ENCODE peak calls at places on chromosomes 6 and 20, in eight cellular contexts. X is PC-9, A is lung, E is A549, U is HepG2, M is heart left ventricle, K is mammary epithelial cell, P is adrenal gland. J is an unnamed sample.
A peak's percentile ranks its signal among the peaks of the same experiment; 100 is the strongest.

GRCh38 chr6:146790561-146791091 is 191.9 kb downstream of the ADGB start:
- DNase-seq in X (no peak), A (no peak), E (no peak), U (no peak), M (no peak), K (peak; percentile 62), P (no peak), J (no peak)

GRCh38 chr6:98576811-98577210 is 257.6 kb upstream of the POU3F2 start:
- DNase-seq in X (no peak), A (no peak), E (no peak), U (no peak), M (no peak), K (no peak), P (no peak), J (no peak)

GRCh38 chr6:124812067-124812466 is 150.2 kb upstream of the RNF217 start:
- DNase-seq in X (no peak), A (no peak), E (no peak), U (no peak), M (no peak), K (no peak), P (no peak), J (no peak)

GRCh38 chr6:69801711-69802110 is 4.9 kb upstream of the LMBRD1 start:
- DNase-seq in X (no peak), A (no peak), E (no peak), U (no peak), M (no peak), K (no peak), P (no peak), J (no peak)

GRCh38 chr6:127641905-127642304 is 64.9 kb downstream of the C6orf58 start:
- DNase-seq in X (peak; percentile 3), A (no peak), E (peak; percentile 15), U (peak; percentile 26), M (no peak), K (peak; percentile 20), P (no peak), J (peak; percentile 16)

GRCh38 chr6:28782113-28782673 is 141.6 kb downstream of the TRIM27 start:
- DNase-seq in X (no peak), A (no peak), E (no peak), U (no peak), M (no peak), K (no peak), P (no peak), J (no peak)

GRCh38 chr6:117496383-117496990 is 14.0 kb downstream of the DCBLD1 start:
- DNase-seq in X (no peak), A (no peak), E (no peak), U (no peak), M (no peak), K (peak; percentile 96), P (no peak), J (no peak)

GRCh38 chr6:123434186-123434585 is 202.6 kb downstream of the TRDN start:
- DNase-seq in X (no peak), A (no peak), E (no peak), U (no peak), M (no peak), K (no peak), P (no peak), J (no peak)

GRCh38 chr20:18728165-18728866 is 85.3 kb upstream of the SCP2D1 start:
- DNase-seq in X (no peak), A (no peak), E (no peak), U (peak; percentile 38), M (no peak), K (no peak), P (no peak), J (no peak)

GRCh38 chr20:62136283-62137091 is 6.7 kb downstream of the PSMA7 start:
- DNase-seq in X (peak; percentile 68), A (peak; percentile 51), E (peak; percentile 73), U (peak; percentile 74), M (peak; percentile 71), K (peak; percentile 43), P (peak; percentile 56), J (peak; percentile 89)

GRCh38 chr6:4776493-4776966 is 326 bp downstream of the CDYL start:
- DNase-seq in X (no peak), A (no peak), E (no peak), U (peak; percentile 22), M (no peak), K (no peak), P (peak; percentile 39), J (peak; percentile 74)

GRCh38 chr6:31729515-31729978 is 448 bp upstream of the DDAH2 start:
- DNase-seq in X (peak; percentile 91), A (peak; percentile 93), E (peak; percentile 80), U (peak; percentile 86), M (peak; percentile 95), K (peak; percentile 80), P (peak; percentile 86), J (peak; percentile 98)

GRCh38 chr6:31730631-31731086 is 1.6 kb upstream of the DDAH2 start:
- DNase-seq in X (no peak), A (no peak), E (no peak), U (no peak), M (no peak), K (no peak), P (no peak), J (no peak)

GRCh38 chr6:31732029-31732428 is 2.9 kb upstream of the DDAH2 start:
- DNase-seq in X (no peak), A (no peak), E (no peak), U (no peak), M (no peak), K (no peak), P (no peak), J (no peak)

GRCh38 chr6:31728767-31729514 is at the start of gene DDAH2:
- DNase-seq in X (no peak), A (no peak), E (no peak), U (no peak), M (peak; percentile 44), K (no peak), P (no peak), J (peak; percentile 64)

DNA sequence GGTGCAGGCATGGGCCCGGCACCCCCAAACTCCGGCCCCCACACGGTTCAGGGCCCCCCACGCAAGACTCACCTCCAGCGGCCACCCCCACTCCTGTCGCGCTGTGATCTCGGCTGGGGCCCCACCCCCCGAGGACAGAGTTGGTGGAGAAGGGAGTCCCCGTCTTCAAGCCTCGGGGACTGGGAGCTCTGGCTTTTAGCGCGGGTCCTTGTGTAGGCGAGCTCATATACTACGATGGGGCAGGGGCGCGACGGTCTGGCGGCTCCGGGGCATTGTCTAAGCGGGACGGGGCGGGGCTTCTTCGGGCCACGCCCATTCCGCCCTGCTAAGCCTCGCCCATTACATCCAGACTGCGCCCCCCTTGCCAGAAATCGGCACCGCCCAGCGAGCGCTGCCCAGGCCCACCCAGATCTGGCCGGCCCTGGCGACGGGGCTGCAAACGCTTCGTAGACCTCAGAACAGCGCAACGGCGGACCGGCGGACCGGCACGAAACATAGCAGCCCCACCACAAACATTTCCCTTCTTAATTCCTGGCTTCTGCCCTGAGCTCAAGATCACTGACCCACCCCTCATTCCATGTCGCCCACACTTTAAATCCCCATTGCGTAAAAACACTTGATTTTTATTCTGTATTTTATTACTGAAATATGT is 1.0 kb upstream of the DDAH2 start:
- DNase-seq in X (peak; percentile 81), A (peak; percentile 77), E (peak; percentile 53), U (peak; percentile 36), M (peak; percentile 95), K (peak; percentile 54), P (peak; percentile 64), J (peak; percentile 93)
- H3K4me1 ChIP-seq in X (peaks cover 15% of the 10 kb centered on the region), A (no peaks in the 10 kb centered on the region), E (peaks cover 17% of the 10 kb centered on the region), U (peaks cover 57% of the 10 kb centered on the region), M (peaks cover 57% of the 10 kb centered on the region), K (peaks cover 24% of the 10 kb centered on the region), P (peaks cover 66% of the 10 kb centered on the region), J (peaks cover 34% of the 10 kb centered on the region)

DNA sequence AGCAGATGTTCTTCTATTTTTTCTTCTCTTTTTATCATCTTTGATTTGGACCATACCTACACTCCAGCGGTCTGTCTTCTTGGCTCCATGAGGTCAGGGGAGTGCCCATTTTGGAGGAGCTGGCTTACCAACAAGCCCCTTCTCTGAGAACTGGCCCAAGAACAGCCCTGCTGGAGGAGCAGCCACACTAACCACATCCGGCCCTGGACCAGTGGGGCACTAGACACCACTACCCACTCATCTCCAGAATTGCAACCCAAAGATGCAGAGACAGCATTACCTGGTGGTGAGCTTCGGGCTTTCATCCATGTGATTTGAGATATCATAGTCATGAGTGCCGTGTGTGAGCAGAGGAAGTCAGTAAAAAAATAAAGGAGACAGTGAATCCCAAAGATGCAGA is 599.4 kb upstream of the CDH4 start:
- DNase-seq in X (no peak), A (no peak), E (no peak), U (no peak), M (no peak), K (no peak), P (no peak), J (no peak)
- H3K4me1 ChIP-seq in X (no peaks in the 10 kb centered on the region), A (no peaks in the 10 kb centered on the region), E (no peaks in the 10 kb centered on the region), U (no peaks in the 10 kb centered on the region), M (no peaks in the 10 kb centered on the region), K (no peaks in the 10 kb centered on the region), P (no peaks in the 10 kb centered on the region), J (no peaks in the 10 kb centered on the region)

GRCh38 chr20:48051810-48052491 is 266.7 kb upstream of the SULF2 start:
- DNase-seq in X (peak; percentile 78), A (no peak), E (peak; percentile 28), U (no peak), M (no peak), K (peak; percentile 85), P (peak; percentile 49), J (no peak)

GRCh38 chr20:48052492-48052870 is 267.2 kb upstream of the SULF2 start:
- DNase-seq in X (peak; percentile 84), A (no peak), E (no peak), U (no peak), M (no peak), K (peak; percentile 63), P (no peak), J (no peak)

GRCh38 chr20:48049631-48050030 is 264.4 kb upstream of the SULF2 start:
- DNase-seq in X (no peak), A (no peak), E (no peak), U (no peak), M (no peak), K (no peak), P (no peak), J (no peak)

GRCh38 chr20:48047453-48047852 is 262.2 kb upstream of the SULF2 start:
- DNase-seq in X (no peak), A (no peak), E (no peak), U (no peak), M (no peak), K (peak; percentile 16), P (no peak), J (no peak)

GRCh38 chr20:48049171-48049570 is 263.9 kb upstream of the SULF2 start:
- DNase-seq in X (no peak), A (no peak), E (no peak), U (no peak), M (no peak), K (no peak), P (no peak), J (no peak)
- H3K4me1 ChIP-seq in X (peaks cover 22% of the 10 kb centered on the region), A (no peaks in the 10 kb centered on the region), E (peaks cover 7% of the 10 kb centered on the region), U (no peaks in the 10 kb centered on the region), M (peaks cover 4% of the 10 kb centered on the region), K (peaks cover 13% of the 10 kb centered on the region), P (no peaks in the 10 kb centered on the region), J (no peaks in the 10 kb centered on the region)

DNA sequence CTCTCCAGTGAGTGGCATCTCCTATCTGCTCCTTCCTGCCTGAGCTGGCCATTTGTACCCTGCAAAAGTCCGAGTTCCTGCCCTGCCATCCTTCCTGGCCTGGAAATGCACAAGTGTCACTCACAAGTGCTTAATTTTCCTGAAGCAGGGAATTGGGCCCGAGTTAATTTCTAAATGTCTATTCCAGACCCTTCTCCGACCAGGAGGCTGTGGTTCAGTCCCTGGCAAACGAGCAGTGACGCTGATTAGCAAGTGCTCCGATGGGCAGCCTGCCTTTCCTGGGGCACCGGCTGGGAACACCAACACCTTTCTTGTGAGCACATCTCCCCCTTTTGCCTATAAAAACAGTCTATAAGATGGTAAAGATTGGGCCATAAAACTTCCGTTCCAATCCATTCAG is 1.7 kb downstream of the SIRPA start:
- DNase-seq in X (no peak), A (no peak), E (no peak), U (no peak), M (no peak), K (no peak), P (no peak), J (no peak)
- H3K4me1 ChIP-seq in X (peaks cover 7% of the 10 kb centered on the region), A (no peaks in the 10 kb centered on the region), E (peaks cover 50% of the 10 kb centered on the region), U (peaks cover 55% of the 10 kb centered on the region), M (peaks cover 23% of the 10 kb centered on the region), K (peaks cover 26% of the 10 kb centered on the region), P (peaks cover 61% of the 10 kb centered on the region), J (peaks cover 3% of the 10 kb centered on the region)